ENCODE peak calls at places on chromosomes 1 and 21, in eight cellular contexts. One of them, this sample, is unnamed.

GRCh38 chr1:154463512-154463990 is 38.5 kb upstream of the TDRD10 start:
- DNase-seq in mucosa of gallbladder: peak
- DNase-seq in AG20443: no peak
- DNase-seq in right lobe of liver: no peak
- DNase-seq in neural progenitor cell: no peak
- DNase-seq in AML-193: peak
- DNase-seq in activated CD4-positive, alpha-beta memory T cell treated with anti-CD3 and anti-CD28 coated beads, Interleukin-2, amount 10 ng/mL, durations not matched to agents 7 days and 5 days: peak
- DNase-seq in AG08396: no peak
- DNase-seq in this sample: no peak

GRCh38 chr21:33380483-33380998 is 22.7 kb upstream of the IFNGR2 start:
- DNase-seq in mucosa of gallbladder: peak
- DNase-seq in AG08396: peak
- DNase-seq in neural progenitor cell: no peak
- DNase-seq in activated CD4-positive, alpha-beta memory T cell treated with anti-CD3 and anti-CD28 coated beads, Interleukin-2, amount 10 ng/mL, durations not matched to agents 7 days and 5 days: peak
- DNase-seq in AML-193: peak
- DNase-seq in AG20443: peak
- DNase-seq in right lobe of liver: peak
- DNase-seq in this sample: peak

GRCh38 chr21:42459583-42460215 is 36.3 kb downstream of the RSPH1 start:
- DNase-seq in AG20443: no peak
- DNase-seq in AML-193: no peak
- DNase-seq in AG08396: no peak
- DNase-seq in neural progenitor cell: no peak
- DNase-seq in right lobe of liver: peak
- DNase-seq in activated CD4-positive, alpha-beta memory T cell treated with anti-CD3 and anti-CD28 coated beads, Interleukin-2, amount 10 ng/mL, durations not matched to agents 7 days and 5 days: no peak
- DNase-seq in mucosa of gallbladder: no peak
- DNase-seq in this sample: no peak

GRCh38 chr1:236343246-236343862 is 50.7 kb upstream of the EDARADD start:
- DNase-seq in mucosa of gallbladder: no peak
- DNase-seq in AML-193: no peak
- DNase-seq in right lobe of liver: no peak
- DNase-seq in activated CD4-positive, alpha-beta memory T cell treated with anti-CD3 and anti-CD28 coated beads, Interleukin-2, amount 10 ng/mL, durations not matched to agents 7 days and 5 days: no peak
- DNase-seq in AG08396: no peak
- DNase-seq in neural progenitor cell: no peak
- DNase-seq in AG20443: no peak
- DNase-seq in this sample: no peak

GRCh38 chr1:241837901-241838300 is 10.1 kb upstream of the EXO1 start:
- DNase-seq in AG08396: peak
- DNase-seq in neural progenitor cell: no peak
- DNase-seq in activated CD4-positive, alpha-beta memory T cell treated with anti-CD3 and anti-CD28 coated beads, Interleukin-2, amount 10 ng/mL, durations not matched to agents 7 days and 5 days: no peak
- DNase-seq in AG20443: peak
- DNase-seq in AML-193: no peak
- DNase-seq in mucosa of gallbladder: no peak
- DNase-seq in right lobe of liver: no peak
- DNase-seq in this sample: peak

GRCh38 chr1:70382682-70383081 is 28.2 kb upstream of the ANKRD13C start:
- DNase-seq in mucosa of gallbladder: no peak
- DNase-seq in neural progenitor cell: no peak
- DNase-seq in right lobe of liver: no peak
- DNase-seq in AG08396: no peak
- DNase-seq in AML-193: peak
- DNase-seq in AG20443: no peak
- DNase-seq in activated CD4-positive, alpha-beta memory T cell treated with anti-CD3 and anti-CD28 coated beads, Interleukin-2, amount 10 ng/mL, durations not matched to agents 7 days and 5 days: no peak
- DNase-seq in this sample: no peak

GRCh38 chr1:204924013-204924759 is 53.5 kb downstream of the NFASC start:
- DNase-seq in AG08396: peak
- DNase-seq in neural progenitor cell: peak
- DNase-seq in mucosa of gallbladder: no peak
- DNase-seq in right lobe of liver: no peak
- DNase-seq in AML-193: no peak
- DNase-seq in AG20443: peak
- DNase-seq in activated CD4-positive, alpha-beta memory T cell treated with anti-CD3 and anti-CD28 coated beads, Interleukin-2, amount 10 ng/mL, durations not matched to agents 7 days and 5 days: no peak
- DNase-seq in this sample: no peak

GRCh38 chr21:21286170-21286798 is 288.1 kb downstream of the NCAM2 start:
- DNase-seq in activated CD4-positive, alpha-beta memory T cell treated with anti-CD3 and anti-CD28 coated beads, Interleukin-2, amount 10 ng/mL, durations not matched to agents 7 days and 5 days: no peak
- DNase-seq in AML-193: no peak
- DNase-seq in AG20443: no peak
- DNase-seq in mucosa of gallbladder: no peak
- DNase-seq in AG08396: no peak
- DNase-seq in right lobe of liver: no peak
- DNase-seq in neural progenitor cell: no peak
- DNase-seq in this sample: no peak

GRCh38 chr1:17189632-17190525 is 15.0 kb upstream of the PADI1 start:
- DNase-seq in neural progenitor cell: no peak
- DNase-seq in AG20443: peak
- DNase-seq in AML-193: no peak
- DNase-seq in right lobe of liver: no peak
- DNase-seq in AG08396: peak
- DNase-seq in activated CD4-positive, alpha-beta memory T cell treated with anti-CD3 and anti-CD28 coated beads, Interleukin-2, amount 10 ng/mL, durations not matched to agents 7 days and 5 days: no peak
- DNase-seq in mucosa of gallbladder: no peak
- DNase-seq in this sample: peak

GRCh38 chr1:99731384-99731783 is 35.1 kb downstream of the FRRS1 start:
- DNase-seq in AG20443: no peak
- DNase-seq in AG08396: no peak
- DNase-seq in AML-193: no peak
- DNase-seq in right lobe of liver: no peak
- DNase-seq in mucosa of gallbladder: no peak
- DNase-seq in activated CD4-positive, alpha-beta memory T cell treated with anti-CD3 and anti-CD28 coated beads, Interleukin-2, amount 10 ng/mL, durations not matched to agents 7 days and 5 days: no peak
- DNase-seq in neural progenitor cell: no peak
- DNase-seq in this sample: no peak

GRCh38 chr1:228104526-228105251 is 1.6 kb upstream of the C1orf35 start:
- DNase-seq in AG20443: no peak
- DNase-seq in right lobe of liver: peak
- DNase-seq in mucosa of gallbladder: no peak
- DNase-seq in activated CD4-positive, alpha-beta memory T cell treated with anti-CD3 and anti-CD28 coated beads, Interleukin-2, amount 10 ng/mL, durations not matched to agents 7 days and 5 days: no peak
- DNase-seq in neural progenitor cell: no peak
- DNase-seq in AML-193: no peak
- DNase-seq in AG08396: no peak
- DNase-seq in this sample: no peak

GRCh38 chr1:203690730-203691129 is 64.1 kb downstream of the ATP2B4 start:
- DNase-seq in AG20443: no peak
- DNase-seq in mucosa of gallbladder: no peak
- DNase-seq in activated CD4-positive, alpha-beta memory T cell treated with anti-CD3 and anti-CD28 coated beads, Interleukin-2, amount 10 ng/mL, durations not matched to agents 7 days and 5 days: no peak
- DNase-seq in AG08396: no peak
- DNase-seq in AML-193: no peak
- DNase-seq in right lobe of liver: no peak
- DNase-seq in neural progenitor cell: no peak
- DNase-seq in this sample: no peak

GRCh38 chr1:169102567-169102966 is 3.9 kb upstream of the ATP1B1 start:
- DNase-seq in AG20443: peak
- DNase-seq in mucosa of gallbladder: no peak
- DNase-seq in activated CD4-positive, alpha-beta memory T cell treated with anti-CD3 and anti-CD28 coated beads, Interleukin-2, amount 10 ng/mL, durations not matched to agents 7 days and 5 days: no peak
- DNase-seq in neural progenitor cell: peak
- DNase-seq in right lobe of liver: no peak
- DNase-seq in AG08396: peak
- DNase-seq in AML-193: no peak
- DNase-seq in this sample: no peak

GRCh38 chr1:45327644-45328515 is 1.2 kb downstream of the HPDL start:
- DNase-seq in right lobe of liver: no peak
- DNase-seq in mucosa of gallbladder: no peak
- DNase-seq in AG20443: no peak
- DNase-seq in neural progenitor cell: no peak
- DNase-seq in AG08396: no peak
- DNase-seq in activated CD4-positive, alpha-beta memory T cell treated with anti-CD3 and anti-CD28 coated beads, Interleukin-2, amount 10 ng/mL, durations not matched to agents 7 days and 5 days: no peak
- DNase-seq in AML-193: no peak
- DNase-seq in this sample: no peak

GRCh38 chr1:81613803-81614202 is 186.9 kb upstream of the ADGRL2 start:
- DNase-seq in right lobe of liver: no peak
- DNase-seq in mucosa of gallbladder: no peak
- DNase-seq in AG08396: no peak
- DNase-seq in AG20443: no peak
- DNase-seq in activated CD4-positive, alpha-beta memory T cell treated with anti-CD3 and anti-CD28 coated beads, Interleukin-2, amount 10 ng/mL, durations not matched to agents 7 days and 5 days: no peak
- DNase-seq in neural progenitor cell: no peak
- DNase-seq in AML-193: no peak
- DNase-seq in this sample: no peak

GRCh38 chr1:117629625-117630422 is 24.0 kb downstream of the TENT5C start:
- DNase-seq in AG08396: no peak
- DNase-seq in AML-193: no peak
- DNase-seq in mucosa of gallbladder: no peak
- DNase-seq in right lobe of liver: peak
- DNase-seq in AG20443: no peak
- DNase-seq in activated CD4-positive, alpha-beta memory T cell treated with anti-CD3 and anti-CD28 coated beads, Interleukin-2, amount 10 ng/mL, durations not matched to agents 7 days and 5 days: no peak
- DNase-seq in neural progenitor cell: no peak
- DNase-seq in this sample: no peak

This sample was measured in A549.